ENCODE peak calls at places on chromosome 20, in ten cellular contexts. One of them, this sample, is unnamed.

GRCh38 chr20:1945134-1945618 is 48.7 kb downstream of the PDYN start:
- DNase-seq in adrenal gland: peak
- DNase-seq in AG10803: peak
- DNase-seq in heart left ventricle: peak
- DNase-seq in stomach: peak
- DNase-seq in upper lobe of right lung: peak
- DNase-seq in PC-3: no peak
- DNase-seq in lower leg skin: peak
- DNase-seq in hepatocyte: peak
- DNase-seq in A549: no peak
- DNase-seq in this sample: peak

GRCh38 chr20:46838002-46838401 is 56.6 kb upstream of the EYA2 start:
- DNase-seq in upper lobe of right lung: no peak
- DNase-seq in adrenal gland: no peak
- DNase-seq in stomach: no peak
- DNase-seq in lower leg skin: no peak
- DNase-seq in A549: no peak
- DNase-seq in hepatocyte: peak
- DNase-seq in heart left ventricle: no peak
- DNase-seq in PC-3: no peak
- DNase-seq in AG10803: no peak
- DNase-seq in this sample: no peak

GRCh38 chr20:24735263-24735662 is 213.8 kb upstream of the CST7 start:
- DNase-seq in hepatocyte: peak
- DNase-seq in upper lobe of right lung: no peak
- DNase-seq in adrenal gland: no peak
- DNase-seq in AG10803: no peak
- DNase-seq in heart left ventricle: no peak
- DNase-seq in stomach: no peak
- DNase-seq in PC-3: no peak
- DNase-seq in lower leg skin: peak
- DNase-seq in A549: no peak
- DNase-seq in this sample: no peak

GRCh38 chr20:9572690-9573089 is 58.3 kb downstream of the LAMP5 start:
- DNase-seq in PC-3: no peak
- DNase-seq in lower leg skin: no peak
- DNase-seq in A549: no peak
- DNase-seq in stomach: no peak
- DNase-seq in AG10803: no peak
- DNase-seq in upper lobe of right lung: no peak
- DNase-seq in hepatocyte: no peak
- DNase-seq in heart left ventricle: no peak
- DNase-seq in adrenal gland: no peak
- DNase-seq in this sample: no peak

GRCh38 chr20:36836591-36837329 is 39.2 kb upstream of the TLDC2 start:
- DNase-seq in lower leg skin: no peak
- DNase-seq in heart left ventricle: peak
- DNase-seq in upper lobe of right lung: peak
- DNase-seq in A549: peak
- DNase-seq in AG10803: peak
- DNase-seq in stomach: peak
- DNase-seq in adrenal gland: peak
- DNase-seq in PC-3: peak
- DNase-seq in hepatocyte: peak
- DNase-seq in this sample: peak

GRCh38 chr20:20956586-20956985 is 149.6 kb downstream of the LINC00237 start:
- DNase-seq in AG10803: no peak
- DNase-seq in stomach: no peak
- DNase-seq in heart left ventricle: no peak
- DNase-seq in adrenal gland: no peak
- DNase-seq in PC-3: no peak
- DNase-seq in upper lobe of right lung: no peak
- DNase-seq in lower leg skin: no peak
- DNase-seq in hepatocyte: no peak
- DNase-seq in A549: no peak
- DNase-seq in this sample: no peak

GRCh38 chr20:38825571-38825900 is 20.0 kb downstream of the PPP1R16B start:
- DNase-seq in PC-3: no peak
- DNase-seq in upper lobe of right lung: no peak
- DNase-seq in A549: no peak
- DNase-seq in adrenal gland: no peak
- DNase-seq in hepatocyte: no peak
- DNase-seq in stomach: no peak
- DNase-seq in AG10803: no peak
- DNase-seq in lower leg skin: no peak
- DNase-seq in heart left ventricle: no peak
- DNase-seq in this sample: no peak

GRCh38 chr20:47150403-47151152 is 205.9 kb downstream of the ZMYND8 start:
- DNase-seq in upper lobe of right lung: peak
- DNase-seq in A549: peak
- DNase-seq in lower leg skin: peak
- DNase-seq in hepatocyte: peak
- DNase-seq in heart left ventricle: no peak
- DNase-seq in adrenal gland: peak
- DNase-seq in PC-3: peak
- DNase-seq in AG10803: peak
- DNase-seq in stomach: peak
- DNase-seq in this sample: peak

GRCh38 chr20:32902456-32903420 is 44.0 kb downstream of the EFCAB8 start:
- DNase-seq in A549: peak
- DNase-seq in stomach: peak
- DNase-seq in adrenal gland: peak
- DNase-seq in hepatocyte: peak
- DNase-seq in heart left ventricle: peak
- DNase-seq in lower leg skin: no peak
- DNase-seq in AG10803: peak
- DNase-seq in PC-3: peak
- DNase-seq in upper lobe of right lung: peak
- DNase-seq in this sample: peak

GRCh38 chr20:35837577-35838195 is 65.9 kb downstream of the PHF20 start:
- DNase-seq in adrenal gland: no peak
- DNase-seq in AG10803: peak
- DNase-seq in hepatocyte: no peak
- DNase-seq in upper lobe of right lung: no peak
- DNase-seq in stomach: no peak
- DNase-seq in A549: no peak
- DNase-seq in lower leg skin: peak
- DNase-seq in heart left ventricle: no peak
- DNase-seq in PC-3: no peak
- DNase-seq in this sample: no peak

GRCh38 chr20:11229772-11230171 is 556.0 kb upstream of the JAG1 start:
- DNase-seq in hepatocyte: peak
- DNase-seq in lower leg skin: no peak
- DNase-seq in heart left ventricle: no peak
- DNase-seq in adrenal gland: peak
- DNase-seq in stomach: peak
- DNase-seq in AG10803: peak
- DNase-seq in upper lobe of right lung: no peak
- DNase-seq in PC-3: peak
- DNase-seq in A549: peak
- DNase-seq in this sample: peak

GRCh38 chr20:11980263-11980662 is 62.6 kb downstream of the BTBD3 start:
- DNase-seq in PC-3: no peak
- DNase-seq in A549: no peak
- DNase-seq in heart left ventricle: no peak
- DNase-seq in lower leg skin: no peak
- DNase-seq in AG10803: no peak
- DNase-seq in hepatocyte: no peak
- DNase-seq in upper lobe of right lung: no peak
- DNase-seq in stomach: no peak
- DNase-seq in adrenal gland: no peak
- DNase-seq in this sample: no peak

GRCh38 chr20:47784599-47785320 is 521 bp downstream of the SULF2 start:
- DNase-seq in stomach: no peak
- DNase-seq in upper lobe of right lung: no peak
- DNase-seq in heart left ventricle: peak
- DNase-seq in AG10803: peak
- DNase-seq in PC-3: peak
- DNase-seq in lower leg skin: peak
- DNase-seq in adrenal gland: peak
- DNase-seq in hepatocyte: peak
- DNase-seq in A549: peak
- DNase-seq in this sample: peak

GRCh38 chr20:25090492-25091429 is 8.8 kb upstream of the VSX1 start:
- DNase-seq in heart left ventricle: no peak
- DNase-seq in hepatocyte: no peak
- DNase-seq in upper lobe of right lung: no peak
- DNase-seq in lower leg skin: no peak
- DNase-seq in A549: no peak
- DNase-seq in PC-3: peak
- DNase-seq in adrenal gland: no peak
- DNase-seq in AG10803: no peak
- DNase-seq in stomach: no peak
- DNase-seq in this sample: no peak

GRCh38 chr20:47664744-47665143 is 120.5 kb downstream of the SULF2 start:
- DNase-seq in upper lobe of right lung: no peak
- DNase-seq in AG10803: no peak
- DNase-seq in hepatocyte: no peak
- DNase-seq in stomach: no peak
- DNase-seq in lower leg skin: peak
- DNase-seq in adrenal gland: no peak
- DNase-seq in A549: no peak
- DNase-seq in heart left ventricle: no peak
- DNase-seq in PC-3: no peak
- DNase-seq in this sample: no peak

GRCh38 chr20:53579581-53580375 is 13.9 kb downstream of the ZNF217 start:
- DNase-seq in upper lobe of right lung: no peak
- DNase-seq in stomach: peak
- DNase-seq in adrenal gland: no peak
- DNase-seq in PC-3: peak
- DNase-seq in lower leg skin: peak
- DNase-seq in AG10803: peak
- DNase-seq in A549: no peak
- DNase-seq in hepatocyte: peak
- DNase-seq in heart left ventricle: no peak
- DNase-seq in this sample: peak

GRCh38 chr20:5400164-5400762 is 83.5 kb upstream of the PROKR2 start:
- DNase-seq in adrenal gland: no peak
- DNase-seq in lower leg skin: no peak
- DNase-seq in AG10803: peak
- DNase-seq in hepatocyte: peak
- DNase-seq in heart left ventricle: no peak
- DNase-seq in upper lobe of right lung: no peak
- DNase-seq in stomach: no peak
- DNase-seq in A549: no peak
- DNase-seq in PC-3: peak
- DNase-seq in this sample: peak

GRCh38 chr20:48298851-48299484 is 513.7 kb upstream of the SULF2 start:
- DNase-seq in adrenal gland: peak
- DNase-seq in hepatocyte: peak
- DNase-seq in PC-3: peak
- DNase-seq in upper lobe of right lung: no peak
- DNase-seq in lower leg skin: no peak
- DNase-seq in A549: peak
- DNase-seq in heart left ventricle: no peak
- DNase-seq in stomach: no peak
- DNase-seq in AG10803: peak
- DNase-seq in this sample: peak

GRCh38 chr20:62286493-62287064 is 16.2 kb upstream of the ADRM1 start:
- DNase-seq in AG10803: no peak
- DNase-seq in adrenal gland: no peak
- DNase-seq in A549: no peak
- DNase-seq in heart left ventricle: peak
- DNase-seq in upper lobe of right lung: no peak
- DNase-seq in PC-3: no peak
- DNase-seq in stomach: no peak
- DNase-seq in lower leg skin: no peak
- DNase-seq in hepatocyte: no peak
- DNase-seq in this sample: no peak
- H3K4me3 ChIP-seq in AG10803: no peak
- H3K4me3 ChIP-seq in adrenal gland: no peak
- H3K4me3 ChIP-seq in A549: no peak
- H3K4me3 ChIP-seq in heart left ventricle: no peak
- H3K4me3 ChIP-seq in upper lobe of right lung: no peak
- H3K4me3 ChIP-seq in PC-3: no peak
- H3K4me3 ChIP-seq in stomach: no peak
- H3K4me3 ChIP-seq in lower leg skin: no peak
- H3K4me3 ChIP-seq in hepatocyte: no peak
- H3K4me3 ChIP-seq in this sample: no peak

GRCh38 chr20:64099880-64100565 is 7.3 kb downstream of the NPBWR2 start:
- DNase-seq in heart left ventricle: peak
- DNase-seq in PC-3: no peak
- DNase-seq in lower leg skin: no peak
- DNase-seq in stomach: no peak
- DNase-seq in upper lobe of right lung: no peak
- DNase-seq in AG10803: no peak
- DNase-seq in A549: no peak
- DNase-seq in hepatocyte: no peak
- DNase-seq in adrenal gland: no peak
- DNase-seq in this sample: no peak
- TF ChIP-seq CTCF in heart left ventricle: no peak
- TF ChIP-seq CTCF in PC-3: no peak
- TF ChIP-seq CTCF in lower leg skin: no peak
- TF ChIP-seq CTCF in stomach: no peak
- TF ChIP-seq CTCF in upper lobe of right lung: no peak
- TF ChIP-seq CTCF in AG10803: no peak
- TF ChIP-seq CTCF in A549: no peak
- TF ChIP-seq CTCF in hepatocyte: no peak
- TF ChIP-seq CTCF in adrenal gland: no peak
- TF ChIP-seq CTCF in this sample: no peak

GRCh38 chr20:58906894-58907293 is 54.4 kb downstream of the GNAS start:
- DNase-seq in heart left ventricle: no peak
- DNase-seq in A549: no peak
- DNase-seq in hepatocyte: no peak
- DNase-seq in lower leg skin: no peak
- DNase-seq in stomach: peak
- DNase-seq in AG10803: peak
- DNase-seq in adrenal gland: peak
- DNase-seq in PC-3: peak
- DNase-seq in upper lobe of right lung: no peak
- DNase-seq in this sample: peak
- H3K4me3 ChIP-seq in heart left ventricle: peak
- H3K4me3 ChIP-seq in A549: no peak
- H3K4me3 ChIP-seq in hepatocyte: no peak
- H3K4me3 ChIP-seq in lower leg skin: no peak
- H3K4me3 ChIP-seq in stomach: no peak
- H3K4me3 ChIP-seq in AG10803: peak
- H3K4me3 ChIP-seq in adrenal gland: peak
- H3K4me3 ChIP-seq in PC-3: no peak
- H3K4me3 ChIP-seq in upper lobe of right lung: peak
- H3K4me3 ChIP-seq in this sample: no peak

DNA sequence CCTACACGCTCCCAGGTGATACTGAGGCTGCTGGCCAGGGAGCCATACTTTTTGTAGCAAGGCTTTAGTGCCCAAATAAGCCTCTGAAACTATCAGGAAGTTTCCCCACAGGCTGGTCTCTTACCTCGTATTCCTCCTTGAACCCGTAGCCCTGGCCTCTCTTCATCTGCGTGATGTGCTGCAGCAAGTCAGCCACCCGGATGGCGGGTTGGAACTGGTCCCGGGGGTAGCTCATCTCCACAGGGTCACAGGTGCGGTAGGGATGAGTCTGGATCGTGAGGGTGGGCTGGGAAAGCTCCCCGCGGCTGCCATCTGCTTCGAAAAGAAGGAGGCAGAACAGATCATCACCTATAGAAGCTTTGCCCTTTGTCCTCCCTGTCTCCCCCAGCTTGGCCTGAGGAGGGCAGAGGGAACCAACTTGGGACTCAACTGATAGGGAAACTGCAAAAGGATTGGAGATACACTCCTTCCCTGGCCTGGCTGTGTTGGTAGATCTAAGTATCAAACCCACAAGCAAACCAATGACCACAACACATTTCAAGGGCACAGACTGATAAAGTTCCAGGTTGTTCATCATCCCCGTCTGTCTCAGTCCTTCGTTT is 543.2 kb upstream of the CHD6 start:
- DNase-seq in hepatocyte: no peak
- DNase-seq in stomach: no peak
- DNase-seq in AG10803: no peak
- DNase-seq in heart left ventricle: no peak
- DNase-seq in A549: no peak
- DNase-seq in PC-3: no peak
- DNase-seq in adrenal gland: no peak
- DNase-seq in lower leg skin: no peak
- DNase-seq in upper lobe of right lung: no peak
- DNase-seq in this sample: no peak
- TF ChIP-seq CTCF in hepatocyte: no peak
- TF ChIP-seq CTCF in stomach: no peak
- TF ChIP-seq CTCF in AG10803: no peak
- TF ChIP-seq CTCF in heart left ventricle: no peak
- TF ChIP-seq CTCF in A549: no peak
- TF ChIP-seq CTCF in PC-3: no peak
- TF ChIP-seq CTCF in adrenal gland: no peak
- TF ChIP-seq CTCF in lower leg skin: no peak
- TF ChIP-seq CTCF in upper lobe of right lung: no peak
- TF ChIP-seq CTCF in this sample: no peak

This sample was measured in cardiac fibroblast.